ENCODE peak calls at places on chromosomes 4 and X, in four cellular contexts. R, P, L and G are unnamed samples.

GRCh38 chr4:80322716-80323115 is 12.8 kb upstream of the CFAP299 start:
- DNase-seq in R (no peak), P (peak), L (peak), G (peak)

GRCh38 chrX:34884693-34885277 is 57.8 kb upstream of the FAM47B start:
- DNase-seq in P (peak), L (peak), R (peak), G (peak)

GRCh38 chr4:87856816-87857215 is 24.0 kb downstream of the MEPE start:
- DNase-seq in P (no peak), L (no peak), R (no peak), G (peak)

GRCh38 chr4:66014146-66014765 is 344.0 kb upstream of the EPHA5 start:
- DNase-seq in L (no peak), P (peak), R (no peak), G (no peak)

GRCh38 chr4:74873545-74874295 is 59.2 kb upstream of the PARM1 start:
- DNase-seq in L (peak), R (no peak), P (no peak), G (no peak)

GRCh38 chr4:80017125-80017854 is 55.7 kb downstream of the ANTXR2 start:
- DNase-seq in R (no peak), L (no peak), P (peak), G (no peak)

GRCh38 chrX:116204947-116205346 is 34.4 kb downstream of the AGTR2 start:
- DNase-seq in P (peak), L (no peak), R (peak), G (peak)

GRCh38 chrX:39693298-39693697 is 404.5 kb downstream of the BCOR start:
- DNase-seq in P (peak), R (no peak), L (no peak), G (no peak)

GRCh38 chrX:154735695-154736393 is 15.0 kb downstream of the GAB3 start:
- DNase-seq in L (peak), R (no peak), P (no peak), G (no peak)